ENCODE peak calls at places on chromosomes 12 and 14, in four cellular contexts. G, F, R and H are unnamed samples.

GRCh38 chr12:105922670-105923102 is 216.1 kb downstream of the NUAK1 start:
- DNase-seq in G (peak; percentile 76), F (peak; percentile 73), R (peak; percentile 86), H (peak; percentile 70)

GRCh38 chr12:69972136-69972535 is 147.1 kb downstream of the MYRFL start:
- DNase-seq in G (no peak), F (no peak), R (no peak), H (peak; percentile 96)

GRCh38 chr12:91142184-91142583 is 30.9 kb upstream of the LUM start:
- DNase-seq in G (no peak), F (peak; percentile 87), R (no peak), H (no peak)

GRCh38 chr12:115398311-115398781 is 714.4 kb upstream of the TBX3 start:
- DNase-seq in G (peak; percentile 85), F (peak; percentile 6), R (no peak), H (peak; percentile 25)

GRCh38 chr12:87856-88255 is 21.3 kb downstream of the IQSEC3 start:
- DNase-seq in G (no peak), F (no peak), R (peak; percentile 66), H (no peak)

GRCh38 chr12:79451988-79452387 is 238.8 kb downstream of the PAWR start:
- DNase-seq in G (peak; percentile 64), F (peak; percentile 83), R (peak; percentile 96), H (peak; percentile 87)

GRCh38 chr14:78637903-78638302 is 467.7 kb downstream of the NRXN3 start:
- DNase-seq in G (no peak), F (no peak), R (no peak), H (no peak)

GRCh38 chr14:50249118-50249775 is 17.9 kb upstream of the SOS2 start:
- DNase-seq in G (no peak), F (no peak), R (no peak), H (no peak)

GRCh38 chr12:96285158-96285557 is 91.0 kb downstream of the ELK3 start:
- DNase-seq in G (no peak), F (no peak), R (no peak), H (no peak)

GRCh38 chr14:54579606-54580005 is 12.7 kb downstream of the SAMD4A start:
- DNase-seq in G (peak; percentile 68), F (no peak), R (no peak), H (peak; percentile 60)

GRCh38 chr12:13870255-13870654 is 111.1 kb downstream of the GRIN2B start:
- DNase-seq in G (no peak), F (no peak), R (no peak), H (no peak)

GRCh38 chr14:68789798-68790655 is 2.8 kb downstream of the ZFP36L1 start:
- DNase-seq in G (peak; percentile 45), F (peak; percentile 39), R (peak; percentile 39), H (no peak)

GRCh38 chr12:47038270-47038748 is 41.1 kb upstream of the PCED1B start:
- DNase-seq in G (peak; percentile 95), F (peak; percentile 57), R (peak; percentile 49), H (peak; percentile 30)

GRCh38 chr12:96880220-96880619 is 26.8 kb upstream of the NEDD1 start:
- DNase-seq in G (no peak), F (no peak), R (no peak), H (no peak)

GRCh38 chr12:124732275-124733075 is 131.2 kb downstream of the SCARB1 start:
- DNase-seq in G (no peak), F (no peak), R (no peak), H (no peak)

GRCh38 chr12:123726962-123727361 is 14.8 kb downstream of the ATP6V0A2 start:
- DNase-seq in G (no peak), F (no peak), R (no peak), H (no peak)

GRCh38 chr12:2372178-2372577 is 319.4 kb downstream of the CACNA1C start:
- DNase-seq in G (no peak), F (no peak), R (no peak), H (no peak)

GRCh38 chr12:1846421-1847405 is 26.3 kb downstream of the LRTM2 start:
- DNase-seq in G (no peak), F (no peak), R (no peak), H (no peak)

GRCh38 chr12:10607885-10608458 is 5.4 kb downstream of the MAGOHB start:
- DNase-seq in G (peak; percentile 47), F (peak; percentile 27), R (peak; percentile 29), H (peak; percentile 30)

GRCh38 chr12:97167598-97167997 is 260.5 kb downstream of the NEDD1 start:
- DNase-seq in G (no peak), F (no peak), R (peak; percentile 53), H (peak; percentile 2)

GRCh38 chr14:78904094-78904493 is 733.9 kb downstream of the NRXN3 start:
- DNase-seq in G (peak; percentile 10), F (no peak), R (no peak), H (no peak)

GRCh38 chr12:53006810-53007742 is 820 bp downstream of the EIF4B start:
- DNase-seq in G (peak; percentile 93), F (peak; percentile 63), R (peak; percentile 55), H (peak; percentile 65)

GRCh38 chr12:30795660-30796507 is 41.1 kb upstream of the CAPRIN2 start:
- DNase-seq in G (peak; percentile 69), F (peak; percentile 70), R (peak; percentile 92), H (peak; percentile 73)

GRCh38 chr12:87815738-87816137 is 213.5 kb downstream of the C12orf50 start:
- DNase-seq in G (no peak), F (no peak), R (no peak), H (no peak)

GRCh38 chr12:122028601-122029560 is 7.2 kb downstream of the BCL7A start:
- DNase-seq in G (no peak), F (no peak), R (no peak), H (no peak)

GRCh38 chr14:52025310-52025709 is 36.0 kb downstream of the RTRAF start:
- DNase-seq in G (no peak), F (peak; percentile 95), R (peak; percentile 95), H (peak; percentile 63)

GRCh38 chr12:120100630-120101029 is 15.9 kb downstream of the RAB35 start:
- DNase-seq in G (no peak), F (peak; percentile 81), R (peak; percentile 50), H (no peak)

GRCh38 chr12:120528861-120529525 is at the start of gene COQ5:
- DNase-seq in G (peak; percentile 88), F (peak; percentile 87), R (peak; percentile 88), H (peak; percentile 85)

GRCh38 chr12:47080725-47081502 is 1.2 kb upstream of the AMIGO2 start:
- DNase-seq in G (peak; percentile 93), F (peak; percentile 38), R (peak; percentile 77), H (peak; percentile 89)

GRCh38 chr14:76710093-76711010 is 50.9 kb upstream of the VASH1 start:
- DNase-seq in G (peak; percentile 50), F (peak; percentile 63), R (peak; percentile 55), H (peak; percentile 52)

GRCh38 chr12:57208116-57208945 is 8.3 kb upstream of the NXPH4 start:
- DNase-seq in G (no peak), F (no peak), R (no peak), H (no peak)

GRCh38 chr12:72017054-72017651 is 78.5 kb downstream of the TPH2 start:
- DNase-seq in G (peak; percentile 79), F (peak; percentile 80), R (peak; percentile 75), H (peak; percentile 74)

GRCh38 chr12:22800332-22800731 is 175.4 kb downstream of the ETNK1 start:
- DNase-seq in G (no peak), F (no peak), R (no peak), H (peak; percentile 8)

GRCh38 chr12:13889913-13890312 is 91.5 kb downstream of the GRIN2B start:
- DNase-seq in G (peak; percentile 23), F (no peak), R (no peak), H (no peak)

GRCh38 chr12:8609061-8609570 is 3.5 kb downstream of the AICDA start:
- DNase-seq in G (peak; percentile 60), F (peak; percentile 60), R (peak; percentile 54), H (peak; percentile 59)

GRCh38 chr12:65948320-65949008 is 124.2 kb downstream of the HMGA2 start:
- DNase-seq in G (peak; percentile 63), F (peak; percentile 96), R (peak; percentile 96), H (peak; percentile 95)

GRCh38 chr14:59482471-59483331 is 1.5 kb downstream of the L3HYPDH start:
- DNase-seq in G (peak; percentile 83), F (peak; percentile 79), R (peak; percentile 88), H (peak; percentile 93)

GRCh38 chr14:83300454-83301064 is 1766.9 kb upstream of the SEL1L start:
- DNase-seq in G (peak; percentile 19), F (peak; percentile 60), R (peak; percentile 40), H (peak; percentile 48)

GRCh38 chr12:132161796-132162507 is 17.7 kb downstream of the NOC4L start:
- DNase-seq in G (no peak), F (no peak), R (no peak), H (no peak)

GRCh38 chr12:132163911-132164288 is 19.6 kb downstream of the NOC4L start:
- DNase-seq in G (peak; percentile 53), F (no peak), R (no peak), H (no peak)

GRCh38 chr12:132162508-132163031 is 18.3 kb downstream of the NOC4L start:
- DNase-seq in G (no peak), F (peak; percentile 84), R (peak; percentile 88), H (peak; percentile 22)

GRCh38 chr12:132164426-132164825 is 20.2 kb downstream of the NOC4L start:
- DNase-seq in G (no peak), F (no peak), R (no peak), H (no peak)

GRCh38 chr12:132163041-132163910 is 19.0 kb downstream of the NOC4L start:
- DNase-seq in G (no peak), F (no peak), R (no peak), H (no peak)
- H3K4me3 ChIP-seq in G (no peak overlapping the region), F (peak overlapping the region; percentile 10), R (no peak overlapping the region), H (no peak overlapping the region)

DNA sequence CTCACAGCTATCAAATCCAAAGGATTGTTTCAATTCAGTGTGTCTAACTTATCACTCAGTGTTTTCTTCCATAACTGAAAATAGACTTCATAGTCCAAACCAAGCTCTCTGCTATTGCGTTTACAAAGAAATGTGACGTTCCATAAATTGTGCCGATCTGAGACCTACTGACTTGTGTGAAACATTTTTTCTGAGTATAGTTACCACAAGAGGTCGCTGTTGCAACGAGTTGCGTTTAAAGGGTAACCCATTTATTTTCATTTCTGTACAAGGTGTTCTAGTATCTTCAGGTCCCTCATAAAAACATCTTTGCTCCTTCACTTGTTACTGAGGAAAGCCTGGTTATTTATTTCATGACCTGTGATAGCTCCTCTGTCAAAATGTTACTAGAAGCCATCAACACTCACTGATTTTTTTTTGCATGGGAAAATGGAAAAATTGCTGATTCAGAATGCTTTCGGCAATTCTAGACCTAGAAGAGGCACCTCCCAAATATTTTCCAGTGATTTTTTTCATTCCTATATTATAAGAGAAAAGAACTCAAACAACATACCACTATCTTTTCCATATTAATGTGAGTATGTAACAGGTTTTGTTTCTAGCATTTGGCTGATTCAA is 60.9 kb upstream of the OR4E1 start:
- DNase-seq in G (peak; percentile 69), F (peak; percentile 24), R (peak; percentile 52), H (peak; percentile 60)
- TF ChIP-seq CTCF in G (peak; percentile 57), F (peak; percentile 38), R (peak; percentile 61), H (peak; percentile 52)

GRCh38 chr14:91834571-91834970 is 32.8 kb downstream of the TC2N start:
- DNase-seq in G (no peak), F (no peak), R (no peak), H (no peak)
- H3K4me3 ChIP-seq in G (no peak overlapping the region), F (no peak overlapping the region), R (no peak overlapping the region), H (no peak overlapping the region)

DNA sequence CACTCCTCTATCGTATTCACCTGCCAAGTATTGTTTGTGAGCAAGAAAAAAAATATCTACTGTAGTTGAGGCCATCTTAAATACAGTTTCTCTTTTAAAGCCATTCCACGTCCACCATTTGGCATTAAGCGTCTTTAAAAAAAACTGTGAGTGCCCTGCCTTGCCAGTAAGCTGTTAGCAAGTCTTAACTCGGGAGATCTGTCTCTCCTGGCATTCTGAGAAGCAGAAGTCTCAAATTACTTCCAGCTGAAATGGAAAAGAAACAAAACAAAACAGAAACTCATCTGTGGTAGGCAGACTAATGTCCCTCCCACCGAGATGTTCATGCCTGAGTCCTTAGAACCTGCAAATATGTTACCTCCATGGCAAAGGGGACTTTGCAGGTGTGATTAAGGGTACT is 126.2 kb downstream of the CRADD start:
- DNase-seq in G (no peak), F (peak; percentile 88), R (peak; percentile 89), H (peak; percentile 73)
- TF ChIP-seq CTCF in G (no peak), F (no peak), R (no peak), H (no peak)